ENCODE peak calls at places on chromosomes 5 and 9, in seven cellular contexts. F, K, J, Y, X, Q and H are unnamed samples.

GRCh38 chr5:179294131-179294780 is 51.0 kb downstream of the ADAMTS2 start:
- DNase-seq in F (no peak), K (no peak), J (no peak), Y (no peak), X (no peak), Q (no peak), H (no peak)

GRCh38 chr5:164353155-164353554 is 847.7 kb downstream of the MAT2B start:
- DNase-seq in F (no peak), K (no peak), J (no peak), Y (no peak), X (no peak), Q (no peak), H (no peak)

GRCh38 chr5:78705826-78706225 is 57.3 kb upstream of the LHFPL2 start:
- DNase-seq in F (no peak), K (no peak), J (no peak), Y (no peak), X (no peak), Q (no peak), H (no peak)

GRCh38 chr5:27702339-27702820 is 664.0 kb upstream of the CDH9 start:
- DNase-seq in F (no peak), K (peak), J (no peak), Y (no peak), X (peak), Q (no peak), H (no peak)

GRCh38 chr9:113669523-113670115 is 206.1 kb downstream of the RGS3 start:
- DNase-seq in F (no peak), K (no peak), J (no peak), Y (no peak), X (peak), Q (no peak), H (no peak)

GRCh38 chr5:95730730-95731570 is at the start of gene RHOBTB3:
- DNase-seq in F (peak), K (peak), J (no peak), Y (peak), X (peak), Q (no peak), H (peak)

GRCh38 chr9:113187935-113188595 is 33.0 kb downstream of the FKBP15 start:
- DNase-seq in F (peak), K (peak), J (no peak), Y (no peak), X (peak), Q (no peak), H (peak)

GRCh38 chr5:109516385-109516784 is 106.6 kb upstream of the PJA2 start:
- DNase-seq in F (no peak), K (peak), J (no peak), Y (no peak), X (peak), Q (no peak), H (peak)

GRCh38 chr5:167582263-167582662 is 709.2 kb upstream of the WWC1 start:
- DNase-seq in F (no peak), K (peak), J (no peak), Y (no peak), X (peak), Q (no peak), H (peak)

GRCh38 chr9:127676636-127677035 is 30.2 kb upstream of the CFAP157 start:
- DNase-seq in F (no peak), K (peak), J (no peak), Y (no peak), X (no peak), Q (no peak), H (no peak)

GRCh38 chr5:173320259-173320658 is 8.0 kb downstream of the STC2 start:
- DNase-seq in F (no peak), K (no peak), J (no peak), Y (no peak), X (no peak), Q (no peak), H (no peak)

GRCh38 chr5:141608557-141608956 is 10.2 kb downstream of the DIAPH1 start:
- DNase-seq in F (no peak), K (no peak), J (no peak), Y (no peak), X (no peak), Q (no peak), H (no peak)

GRCh38 chr9:131318211-131318610 is 28.7 kb downstream of the PLPP7 start:
- DNase-seq in F (no peak), K (no peak), J (no peak), Y (no peak), X (no peak), Q (no peak), H (no peak)

GRCh38 chr9:84111726-84112125 is 131.1 kb downstream of the RMI1 start:
- DNase-seq in F (no peak), K (peak), J (no peak), Y (no peak), X (peak), Q (no peak), H (no peak)

GRCh38 chr9:129258823-129259301 is 80.8 kb upstream of the IER5L start:
- DNase-seq in F (no peak), K (no peak), J (no peak), Y (no peak), X (no peak), Q (no peak), H (no peak)

GRCh38 chr5:59351076-59351794 is 542.3 kb downstream of the PDE4D start:
- DNase-seq in F (no peak), K (no peak), J (no peak), Y (no peak), X (no peak), Q (no peak), H (no peak)

GRCh38 chr5:179668404-179668803 is 12.4 kb downstream of the CBY3 start:
- DNase-seq in F (no peak), K (peak), J (peak), Y (peak), X (peak), Q (peak), H (peak)

GRCh38 chr5:2523180-2523579 is 228.3 kb downstream of the IRX2 start:
- DNase-seq in F (no peak), K (no peak), J (no peak), Y (no peak), X (no peak), Q (no peak), H (no peak)

GRCh38 chr5:27962201-27962600 is 923.8 kb upstream of the CDH9 start:
- DNase-seq in F (no peak), K (peak), J (no peak), Y (no peak), X (peak), Q (no peak), H (no peak)

GRCh38 chr5:8844847-8845246 is 701.0 kb downstream of the SEMA5A start:
- DNase-seq in F (no peak), K (peak), J (no peak), Y (no peak), X (peak), Q (no peak), H (no peak)

GRCh38 chr9:133200631-133201030 is 8.4 kb downstream of the OBP2B start:
- DNase-seq in F (no peak), K (no peak), J (no peak), Y (no peak), X (no peak), Q (no peak), H (no peak)

GRCh38 chr5:56148453-56148971 is 84.6 kb downstream of the ANKRD55 start:
- DNase-seq in F (peak), K (no peak), J (no peak), Y (no peak), X (no peak), Q (no peak), H (no peak)

GRCh38 chr9:81724242-81724889 is 35.0 kb upstream of the TLE1 start:
- DNase-seq in F (no peak), K (no peak), J (no peak), Y (no peak), X (no peak), Q (no peak), H (no peak)